ENCODE peak calls at places on chromosomes 13 and 19, in four cellular contexts. Y is mesenchymal stem cell, S is DND-41, T is neural progenitor cell. D is an unnamed sample.

GRCh38 chr19:58551123-58551497 is 3.8 kb downstream of the CHMP2A start:
- DNase-seq in T (no peak), Y (no peak), S (no peak), D (no peak)

GRCh38 chr19:23440791-23441190 is 45.5 kb upstream of the ZNF91 start:
- DNase-seq in Y (no peak), T (no peak), S (peak; percentile 20), D (no peak)

GRCh38 chr13:59437902-59438301 is 725.8 kb downstream of the DIAPH3 start:
- DNase-seq in T (no peak), S (no peak), Y (no peak), D (no peak)

GRCh38 chr19:45817010-45817724 is 2.1 kb upstream of the RSPH6A start:
- DNase-seq in Y (peak; percentile 93), S (peak; percentile 96), T (peak; percentile 97), D (peak; percentile 71)

GRCh38 chr19:20039203-20039723 is at the start of gene ZNF682:
- DNase-seq in T (peak; percentile 99), S (peak; percentile 97), Y (peak; percentile 95), D (peak; percentile 85)

GRCh38 chr13:37869756-37870488 is at the start of gene TRPC4:
- DNase-seq in T (peak; percentile 86), S (no peak), Y (peak; percentile 80), D (peak; percentile 63)

GRCh38 chr13:31860002-31860401 is 120.7 kb downstream of the RXFP2 start:
- DNase-seq in T (no peak), Y (no peak), S (no peak), D (no peak)

GRCh38 chr13:20350819-20351218 is 118.7 kb upstream of the GJB6 start:
- DNase-seq in S (no peak), T (no peak), Y (no peak), D (peak; percentile 23)

GRCh38 chr13:95784161-95784880 is 107.4 kb downstream of the DNAJC3 start:
- DNase-seq in T (no peak), Y (peak; percentile 94), S (no peak), D (peak; percentile 92)

DNA sequence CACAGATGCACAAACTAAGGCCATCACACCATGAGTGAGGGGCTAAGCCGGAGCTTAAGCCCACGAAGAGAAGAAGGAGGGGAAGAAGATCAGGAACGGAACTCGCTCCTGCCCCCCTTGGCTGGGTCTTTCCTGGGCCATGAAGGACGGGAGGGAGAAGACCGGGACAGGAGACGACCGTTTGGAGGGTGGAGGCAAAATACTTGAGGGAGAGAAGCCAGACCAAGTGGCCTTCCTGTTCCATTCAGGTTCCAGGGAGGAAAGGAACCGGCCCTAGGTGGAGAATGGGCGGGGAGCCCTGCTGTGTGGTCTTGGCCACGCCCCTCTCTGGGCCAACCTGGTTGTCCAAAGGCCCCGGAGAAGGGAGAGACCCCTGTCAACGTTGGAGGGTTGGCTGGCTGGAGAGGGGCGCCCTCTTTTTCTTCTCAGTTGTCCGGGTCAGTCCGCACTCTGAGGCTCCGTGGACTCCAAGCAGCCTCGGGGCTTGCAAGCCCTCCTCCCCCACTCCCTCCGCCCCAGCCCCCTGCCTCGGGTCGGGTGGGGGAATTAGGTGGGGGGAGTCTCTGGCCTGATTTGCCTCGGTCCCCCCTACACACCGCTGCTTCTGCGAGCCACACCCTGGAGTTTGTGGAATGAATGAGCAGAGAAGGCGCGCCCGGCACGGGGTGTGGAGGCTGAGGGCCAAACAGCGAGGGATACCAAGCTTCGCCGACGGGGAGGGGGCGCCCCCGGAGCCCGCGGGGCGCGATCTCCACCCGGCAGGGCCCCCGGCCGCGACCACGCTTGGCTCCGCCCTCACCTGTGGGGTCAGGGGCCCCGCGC is 771 bp downstream of the FBN3 start:
- DNase-seq in T (peak; percentile 85), S (no peak), Y (no peak), D (no peak)
- H3K9ac ChIP-seq in T (peak overlapping the region; percentile 32), S (no peak overlapping the region), Y (no peak overlapping the region), D (no peak overlapping the region)

GRCh38 chr13:73870970-73871935 is 263.0 kb downstream of the KLF12 start:
- DNase-seq in S (no peak), Y (peak; percentile 89), T (no peak), D (peak; percentile 95)
- H3K9ac ChIP-seq in S (no peak overlapping the region), Y (peak overlapping the region; percentile 8), T (no peak overlapping the region), D (peak overlapping the region; percentile 80)

DNA sequence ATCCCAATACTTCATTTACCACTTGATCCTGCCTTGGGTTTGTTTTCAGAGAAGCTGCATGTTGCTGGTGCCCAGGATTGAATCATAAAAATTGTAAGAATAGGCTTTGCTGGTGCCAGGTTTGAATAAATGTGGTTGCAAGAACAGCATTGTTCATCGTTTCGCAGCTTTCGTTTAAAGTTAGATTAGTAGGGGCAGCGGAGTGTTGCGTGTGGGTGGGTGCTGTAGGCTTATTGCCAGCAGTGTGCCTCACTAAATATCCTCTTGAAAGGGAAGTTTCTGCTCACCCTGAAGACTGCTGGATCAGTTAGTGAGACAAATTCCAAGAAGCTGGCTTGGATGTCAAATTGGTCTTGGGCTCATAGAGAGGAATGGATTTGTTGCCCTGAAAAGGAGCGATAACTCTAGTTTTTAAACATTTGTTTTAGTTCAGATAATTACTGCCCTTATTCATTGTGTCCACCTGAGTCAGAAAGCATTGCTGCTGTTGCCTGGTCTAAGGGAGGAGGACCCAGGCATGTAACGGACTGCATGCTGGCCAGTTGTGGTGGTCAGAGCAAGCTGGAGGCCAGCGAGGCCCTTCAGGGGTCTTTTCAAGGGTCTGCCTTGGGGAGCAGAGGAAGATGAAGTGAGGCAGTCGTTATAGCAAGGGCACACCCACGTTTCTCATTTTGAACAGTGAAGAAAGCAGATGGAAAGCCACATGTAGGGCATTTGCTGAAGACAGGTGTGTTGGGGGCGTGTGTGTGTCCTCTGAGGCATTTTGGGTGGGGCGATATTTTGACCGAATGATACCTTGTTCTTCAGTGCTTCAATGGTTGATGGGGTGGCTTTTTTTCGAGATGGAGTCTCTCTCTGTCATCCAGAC is 8.5 kb downstream of the ILF3 start:
- DNase-seq in Y (no peak), T (no peak), S (no peak), D (peak; percentile 76)
- H3K9ac ChIP-seq in Y (peak overlapping the region; percentile 20), T (no peak overlapping the region), S (no peak overlapping the region), D (peak overlapping the region; percentile 15)

DNA sequence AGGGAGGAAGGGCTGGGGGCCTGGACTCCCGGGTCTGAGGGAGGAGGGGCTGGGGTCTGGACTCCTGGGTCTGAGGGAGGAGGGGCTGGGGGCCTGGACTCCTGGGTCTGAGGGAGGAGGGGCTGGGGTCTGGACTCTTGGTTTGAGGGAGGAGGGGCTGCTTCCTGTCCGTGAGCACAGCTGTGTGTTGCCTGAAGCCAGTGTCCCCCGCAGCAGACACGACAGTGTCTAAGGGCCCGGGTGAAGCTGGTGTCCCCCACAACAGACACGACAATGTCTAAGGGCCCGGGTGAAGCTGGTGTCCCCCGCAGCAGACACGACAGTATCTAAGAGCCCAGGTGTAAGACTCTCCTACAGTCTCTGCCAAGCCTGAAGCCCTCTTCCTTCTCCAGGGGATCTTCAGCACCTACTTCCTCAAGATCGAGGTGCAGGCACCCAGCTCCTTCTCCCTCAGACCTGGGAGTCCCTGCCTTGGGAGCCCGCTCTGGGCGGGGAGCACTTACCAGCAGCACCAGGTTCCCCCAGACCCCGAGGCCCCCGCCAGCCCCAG is 346 bp downstream of the PTPRH start:
- DNase-seq in Y (no peak), T (no peak), S (no peak), D (no peak)
- H3K9ac ChIP-seq in Y (no peak overlapping the region), T (no peak overlapping the region), S (no peak overlapping the region), D (peak overlapping the region; percentile 53)

GRCh38 chr19:35756373-35757230 is at the start of gene HSPB6:
- DNase-seq in Y (peak; percentile 73), T (peak; percentile 49), S (no peak), D (peak; percentile 29)

GRCh38 chr19:35755550-35756371 is 1.1 kb downstream of the HSPB6 start:
- DNase-seq in Y (peak; percentile 46), T (peak; percentile 47), S (no peak), D (no peak)

GRCh38 chr19:35759697-35760096 is 1.7 kb downstream of the PROSER3 start:
- DNase-seq in T (no peak), Y (no peak), S (no peak), D (no peak)

GRCh38 chr19:35757231-35757748 is 461 bp upstream of the HSPB6 start:
- DNase-seq in S (no peak), Y (peak; percentile 99), T (peak; percentile 66), D (peak; percentile 93)

GRCh38 chr19:35757749-35758608 is at the start of gene PROSER3:
- DNase-seq in S (peak; percentile 100), Y (peak; percentile 100), T (peak; percentile 99), D (peak; percentile 99)
- H3K9ac ChIP-seq in S (peak within 1 kb of the TSS; percentile 97), Y (peak within 1 kb of the TSS; percentile 99), T (peak within 1 kb of the TSS; percentile 25), D (peak within 1 kb of the TSS; percentile 99)

GRCh38 chr13:29526741-29527140 is 68.7 kb downstream of the SLC7A1 start:
- DNase-seq in T (no peak), Y (no peak), S (no peak), D (no peak)

GRCh38 chr13:29524176-29524575 is 71.3 kb downstream of the SLC7A1 start:
- DNase-seq in T (no peak), S (no peak), Y (no peak), D (no peak)

GRCh38 chr13:29527511-29527910 is 68.0 kb downstream of the SLC7A1 start:
- DNase-seq in S (no peak), Y (no peak), T (no peak), D (no peak)

GRCh38 chr13:29524641-29525040 is 70.8 kb downstream of the SLC7A1 start:
- DNase-seq in S (no peak), Y (no peak), T (no peak), D (no peak)

GRCh38 chr13:29525757-29526156 is 69.7 kb downstream of the SLC7A1 start:
- DNase-seq in Y (no peak), S (no peak), T (no peak), D (no peak)
- H3K9ac ChIP-seq in Y (no peak overlapping the region), S (no peak overlapping the region), T (no peak overlapping the region), D (no peak overlapping the region)